ENCODE peak calls at places on chromosomes 13 and 19, in six cellular contexts. Q is ascending aorta, F is OCI-M1, U is T-helper 2 cell, N is T-cell, S is putamen. G is an unnamed sample.
A peak's percentile ranks its signal among the peaks of the same experiment; 100 is the strongest.

GRCh38 chr13:113749956-113750355 is 9.1 kb upstream of the TMEM255B start:
- DNase-seq in N (no peak), Q (no peak), F (no peak), S (no peak), U (no peak), G (no peak)

GRCh38 chr13:72346716-72347115 is 380.7 kb downstream of the MZT1 start:
- DNase-seq in F (no peak), S (no peak), U (no peak), N (no peak), Q (no peak), G (no peak)

GRCh38 chr13:74134777-74135305 is 637 bp upstream of the KLF12 start:
- DNase-seq in F (peak; percentile 62), N (peak; percentile 65), S (peak; percentile 3), U (peak; percentile 41), Q (peak; percentile 85), G (no peak)

GRCh38 chr19:6516659-6517291 is 14.1 kb upstream of the TNFSF9 start:
- DNase-seq in U (peak; percentile 88), F (peak; percentile 88), S (peak; percentile 91), Q (peak; percentile 90), N (peak; percentile 84), G (no peak)

GRCh38 chr19:17482877-17483604 is 12.7 kb downstream of the SLC27A1 start:
- DNase-seq in F (no peak), N (no peak), Q (no peak), U (no peak), S (no peak), G (no peak)

GRCh38 chr19:3073931-3074595 is 11.8 kb upstream of the TLE5 start:
- DNase-seq in S (no peak), U (no peak), Q (no peak), F (no peak), N (no peak), G (no peak)

GRCh38 chr13:30580852-30581502 is 36.7 kb upstream of the USPL1 start:
- DNase-seq in U (no peak), F (no peak), N (no peak), Q (no peak), S (no peak), G (no peak)

GRCh38 chr13:79423801-79424642 is 18.0 kb upstream of the RBM26 start:
- DNase-seq in Q (no peak), U (no peak), N (no peak), S (no peak), F (peak; percentile 82), G (peak; percentile 23)

GRCh38 chr19:17335575-17335974 is 920 bp upstream of the ANO8 start:
- DNase-seq in F (no peak), U (no peak), Q (no peak), S (no peak), N (no peak), G (no peak)

GRCh38 chr19:50192463-50193211 is 10.8 kb upstream of the MYH14 start:
- DNase-seq in F (no peak), S (no peak), Q (no peak), U (no peak), N (no peak), G (no peak)

GRCh38 chr19:18980432-18981020 is 39.5 kb upstream of the HOMER3 start:
- DNase-seq in F (no peak), U (no peak), Q (no peak), N (no peak), S (no peak), G (no peak)

GRCh38 chr19:17615889-17616685 is 60.6 kb downstream of the COLGALT1 start:
- DNase-seq in F (peak; percentile 40), S (no peak), U (no peak), N (no peak), Q (no peak), G (no peak)

GRCh38 chr13:113973218-113974164 is at the start of gene C13orf46:
- DNase-seq in S (no peak), U (no peak), F (no peak), Q (no peak), N (no peak), G (no peak)

GRCh38 chr13:51717786-51718398 is 86.1 kb downstream of the DHRS12 start:
- DNase-seq in N (no peak), U (no peak), Q (no peak), F (no peak), S (no peak), G (no peak)

GRCh38 chr13:73653688-73654087 is 480.5 kb downstream of the KLF12 start:
- DNase-seq in S (no peak), Q (no peak), N (no peak), U (no peak), F (no peak), G (no peak)

GRCh38 chr13:68609671-68610070 is 1379.5 kb upstream of the PCDH9 start:
- DNase-seq in F (no peak), S (no peak), N (no peak), U (no peak), Q (no peak), G (no peak)

GRCh38 chr19:799076-799881 is 2.0 kb downstream of the PTBP1 start:
- DNase-seq in N (peak; percentile 25), S (no peak), F (peak; percentile 25), U (no peak), Q (no peak), G (no peak)

G was measured in epithelial cell of proximal tubule.